ENCODE peak calls at places on chromosomes 1 and 21, in five cellular contexts. P is activated T-helper 1 cell treated with Interleukin-2 at 50 U/mL for 16 hours, D is RWPE1, V is NCI-H510A treated with DMSO at 0.1 percent for 48 hours, K is HT-29. R is an unnamed sample.

GRCh38 chr1:3219005-3219724 is 150.2 kb downstream of the PRDM16 start:
- DNase-seq in P (no peak), D (no peak), V (no peak), K (peak; percentile 5), R (peak; percentile 57)

GRCh38 chr1:32791881-32792280 is 25.3 kb downstream of the YARS1 start:
- DNase-seq in P (no peak), D (no peak), V (no peak), K (no peak), R (no peak)

GRCh38 chr21:33444499-33444898 is 35.3 kb downstream of the TMEM50B start:
- DNase-seq in P (no peak), D (no peak), V (no peak), K (no peak), R (no peak)

GRCh38 chr1:54460861-54461382 is 54.7 kb upstream of the SSBP3 start:
- DNase-seq in P (no peak), D (no peak), V (no peak), K (no peak), R (no peak)

GRCh38 chr1:177646757-177647730 is 322.8 kb downstream of the SEC16B start:
- DNase-seq in P (no peak), D (no peak), V (no peak), K (no peak), R (no peak)

GRCh38 chr1:91732291-91732953 is 153.5 kb downstream of the TGFBR3 start:
- DNase-seq in P (no peak), D (peak; percentile 67), V (peak; percentile 59), K (peak; percentile 58), R (no peak)

GRCh38 chr1:93676424-93676823 is 5.2 kb downstream of the BCAR3 start:
- DNase-seq in P (no peak), D (no peak), V (no peak), K (no peak), R (no peak)

GRCh38 chr1:50841791-50842387 is 118.2 kb downstream of the FAF1 start:
- DNase-seq in P (no peak), D (no peak), V (no peak), K (no peak), R (no peak)

GRCh38 chr1:225907341-225907740 is 16.7 kb downstream of the PYCR2 start:
- DNase-seq in P (no peak), D (no peak), V (no peak), K (no peak), R (no peak)

GRCh38 chr1:58718435-58718834 is 18.6 kb upstream of the MYSM1 start:
- DNase-seq in P (no peak), D (no peak), V (peak; percentile 40), K (no peak), R (no peak)

GRCh38 chr1:235948774-235949427 is 82.2 kb upstream of the LYST start:
- DNase-seq in P (no peak), D (no peak), V (no peak), K (no peak), R (no peak)